ENCODE peak calls at places on chromosome 12, in six cellular contexts. F is HEK293T; P is BJ; W is HT1080; V is activated T-cell treated with anti-CD3 and anti-CD28 coated beads, Interleukin-2, amount 50 U/mL, for 72 hours; S is uterus. G is an unnamed sample.

GRCh38 chr12:56221757-56222530 is at the start of gene RNF41:
- DNase-seq in S (peak), W (peak), P (peak), F (peak), V (peak), G (peak)

GRCh38 chr12:69579029-69579428 is 6.2 kb upstream of the CCT2 start:
- DNase-seq in W (no peak), S (no peak), F (no peak), P (no peak), V (no peak), G (no peak)

GRCh38 chr12:51001799-51002198 is 24.4 kb downstream of the SLC11A2 start:
- DNase-seq in P (no peak), W (no peak), F (no peak), V (no peak), S (no peak), G (no peak)

GRCh38 chr12:128606040-128606439 is 217.7 kb downstream of the SLC15A4 start:
- DNase-seq in P (no peak), F (no peak), W (peak), V (no peak), S (no peak), G (no peak)

GRCh38 chr12:53325539-53326061 is 4.2 kb upstream of the AAAS start:
- DNase-seq in P (no peak), W (no peak), S (peak), V (peak), F (no peak), G (peak)

GRCh38 chr12:89253483-89253882 is 98.8 kb downstream of the DUSP6 start:
- DNase-seq in V (no peak), F (no peak), P (no peak), W (no peak), S (no peak), G (no peak)

GRCh38 chr12:12673296-12673695 is 22.7 kb downstream of the GPR19 start:
- DNase-seq in P (no peak), W (no peak), S (no peak), V (peak), F (no peak), G (no peak)

GRCh38 chr12:51687142-51687935 is 96.3 kb downstream of the SCN8A start:
- DNase-seq in F (no peak), V (no peak), W (no peak), S (no peak), P (peak), G (no peak)

GRCh38 chr12:89671469-89671868 is 37.2 kb downstream of the ATP2B1 start:
- DNase-seq in F (no peak), S (no peak), P (peak), W (peak), V (no peak), G (no peak)

GRCh38 chr12:108930155-108930554 is 50.3 kb downstream of the DAO start:
- DNase-seq in F (no peak), W (no peak), V (no peak), P (no peak), S (no peak), G (no peak)

GRCh38 chr12:26789731-26790644 is 43.0 kb downstream of the ITPR2 start:
- DNase-seq in V (no peak), S (no peak), W (no peak), F (no peak), P (peak), G (no peak)

GRCh38 chr12:108565976-108566375 is 3.6 kb downstream of the ISCU start:
- DNase-seq in W (peak), F (no peak), S (peak), P (no peak), V (peak), G (peak)

GRCh38 chr12:93356214-93356613 is 21.5 kb upstream of the NUDT4 start:
- DNase-seq in P (no peak), S (no peak), V (no peak), F (no peak), W (no peak), G (no peak)

GRCh38 chr12:45756666-45757065 is 27.2 kb downstream of the ARID2 start:
- DNase-seq in V (no peak), S (no peak), F (no peak), W (no peak), P (no peak), G (no peak)

GRCh38 chr12:132178801-132179401 is 34.6 kb downstream of the NOC4L start:
- DNase-seq in V (peak), S (no peak), F (no peak), P (no peak), W (no peak), G (no peak)

GRCh38 chr12:115870021-115870420 is 407.5 kb downstream of the MED13L start:
- DNase-seq in S (no peak), W (no peak), P (no peak), V (no peak), F (no peak), G (no peak)

GRCh38 chr12:84506317-84506716 is 406.3 kb downstream of the SLC6A15 start:
- DNase-seq in V (no peak), S (no peak), W (no peak), F (no peak), P (no peak), G (no peak)

GRCh38 chr12:61654698-61655097 is 605.5 kb upstream of the USP15 start:
- DNase-seq in V (no peak), S (no peak), W (peak), F (no peak), P (no peak), G (no peak)

GRCh38 chr12:89525824-89526770 is at the start of gene POC1B:
- DNase-seq in W (peak), P (peak), S (peak), F (peak), V (peak), G (peak)

GRCh38 chr12:108724054-108724889 is 7.0 kb downstream of the CORO1C start:
- DNase-seq in W (peak), V (peak), P (no peak), S (no peak), F (no peak), G (peak)

G was measured in BE2C.